ENCODE peak calls at places on chromosomes 6 and 20, in four cellular contexts. One of them, this sample, is unnamed.

GRCh38 chr20:31675828-31676533 is 38.3 kb downstream of the COX4I2 start:
- DNase-seq in GM12878: no peak
- DNase-seq in K562: peak
- DNase-seq in HepG2: no peak
- DNase-seq in this sample: peak

GRCh38 chr6:145428656-145429173 is 306.6 kb downstream of the EPM2A start:
- DNase-seq in GM12878: no peak
- DNase-seq in HepG2: no peak
- DNase-seq in K562: no peak
- DNase-seq in this sample: no peak

GRCh38 chr6:158517038-158517437 is 42.9 kb upstream of the TMEM181 start:
- DNase-seq in K562: no peak
- DNase-seq in GM12878: no peak
- DNase-seq in HepG2: no peak
- DNase-seq in this sample: no peak

GRCh38 chr6:33993091-33993490 is 152.8 kb downstream of the GRM4 start:
- DNase-seq in HepG2: no peak
- DNase-seq in K562: no peak
- DNase-seq in GM12878: no peak
- DNase-seq in this sample: no peak

GRCh38 chr20:51807864-51808263 is 5.5 kb upstream of the SALL4 start:
- DNase-seq in GM12878: no peak
- DNase-seq in HepG2: no peak
- DNase-seq in K562: no peak
- DNase-seq in this sample: no peak

GRCh38 chr6:12567682-12568081 is 148.9 kb upstream of the PHACTR1 start:
- DNase-seq in GM12878: no peak
- DNase-seq in K562: no peak
- DNase-seq in HepG2: no peak
- DNase-seq in this sample: peak

GRCh38 chr6:119612176-119612870 is 262.8 kb upstream of the MAN1A1 start:
- DNase-seq in K562: no peak
- DNase-seq in GM12878: no peak
- DNase-seq in HepG2: peak
- DNase-seq in this sample: no peak

GRCh38 chr6:80304014-80304413 is 197.5 kb downstream of the BCKDHB start:
- DNase-seq in HepG2: no peak
- DNase-seq in GM12878: no peak
- DNase-seq in K562: no peak
- DNase-seq in this sample: no peak

GRCh38 chr20:63554361-63555278 is 661 bp downstream of the FNDC11 start:
- DNase-seq in K562: no peak
- DNase-seq in GM12878: no peak
- DNase-seq in HepG2: no peak
- DNase-seq in this sample: no peak

GRCh38 chr6:13733178-13733851 is 21.7 kb upstream of the RANBP9 start:
- DNase-seq in HepG2: peak
- DNase-seq in K562: peak
- DNase-seq in GM12878: no peak
- DNase-seq in this sample: no peak

GRCh38 chr6:75167851-75168250 is 38.0 kb downstream of the COL12A1 start:
- DNase-seq in HepG2: no peak
- DNase-seq in GM12878: no peak
- DNase-seq in K562: no peak
- DNase-seq in this sample: no peak

GRCh38 chr6:41027799-41028617 is 11.0 kb downstream of the UNC5CL start:
- DNase-seq in HepG2: peak
- DNase-seq in GM12878: peak
- DNase-seq in K562: peak
- DNase-seq in this sample: peak

GRCh38 chr20:47502801-47503239 is 1.1 kb downstream of the NCOA3 start:
- DNase-seq in K562: peak
- DNase-seq in HepG2: peak
- DNase-seq in GM12878: no peak
- DNase-seq in this sample: peak

GRCh38 chr20:24360531-24360930 is 108.9 kb upstream of the SYNDIG1 start:
- DNase-seq in K562: no peak
- DNase-seq in GM12878: no peak
- DNase-seq in HepG2: no peak
- DNase-seq in this sample: no peak

GRCh38 chr20:49705358-49705757 is 8.3 kb downstream of the B4GALT5 start:
- DNase-seq in K562: no peak
- DNase-seq in GM12878: peak
- DNase-seq in HepG2: no peak
- DNase-seq in this sample: no peak

GRCh38 chr6:97282238-97282725 is 734 bp downstream of the MMS22L start:
- DNase-seq in GM12878: no peak
- DNase-seq in K562: peak
- DNase-seq in HepG2: peak
- DNase-seq in this sample: peak

GRCh38 chr20:1274485-1275313 is 8.6 kb downstream of the SNPH start:
- DNase-seq in HepG2: no peak
- DNase-seq in GM12878: no peak
- DNase-seq in K562: peak
- DNase-seq in this sample: no peak

GRCh38 chr6:159983641-159984080 is 14.8 kb downstream of the IGF2R start:
- DNase-seq in GM12878: no peak
- DNase-seq in HepG2: no peak
- DNase-seq in K562: no peak
- DNase-seq in this sample: no peak

GRCh38 chr6:6522709-6523108 is 65.8 kb upstream of the LY86 start:
- DNase-seq in K562: no peak
- DNase-seq in GM12878: no peak
- DNase-seq in HepG2: no peak
- DNase-seq in this sample: no peak

GRCh38 chr20:25304025-25304549 is 56.2 kb downstream of the PYGB start:
- DNase-seq in HepG2: no peak
- DNase-seq in K562: no peak
- DNase-seq in GM12878: no peak
- DNase-seq in this sample: no peak

GRCh38 chr20:63457737-63458136 is 14.7 kb downstream of the KCNQ2 start:
- DNase-seq in GM12878: no peak
- DNase-seq in K562: no peak
- DNase-seq in HepG2: no peak
- DNase-seq in this sample: no peak

GRCh38 chr6:43759157-43759925 is 10.7 kb upstream of the VEGFA start:
- DNase-seq in HepG2: no peak
- DNase-seq in K562: no peak
- DNase-seq in GM12878: no peak
- DNase-seq in this sample: no peak

GRCh38 chr6:186221-186965 is 105.9 kb upstream of the DUSP22 start:
- DNase-seq in K562: no peak
- DNase-seq in GM12878: no peak
- DNase-seq in HepG2: peak
- DNase-seq in this sample: no peak

GRCh38 chr6:40922281-40922680 is 116.7 kb downstream of the UNC5CL start:
- DNase-seq in GM12878: no peak
- DNase-seq in K562: no peak
- DNase-seq in HepG2: no peak
- DNase-seq in this sample: no peak

GRCh38 chr6:34795836-34796425 is 4.0 kb downstream of the BLTP3A start:
- DNase-seq in K562: no peak
- DNase-seq in GM12878: no peak
- DNase-seq in HepG2: peak
- DNase-seq in this sample: peak

GRCh38 chr6:16239090-16239797 is 857 bp downstream of the GMPR start:
- DNase-seq in HepG2: no peak
- DNase-seq in K562: peak
- DNase-seq in GM12878: no peak
- DNase-seq in this sample: peak

GRCh38 chr6:11094411-11094851 is 797 bp downstream of the SMIM13 start:
- DNase-seq in K562: peak
- DNase-seq in HepG2: peak
- DNase-seq in GM12878: no peak
- DNase-seq in this sample: peak

GRCh38 chr6:83884523-83884922 is 25.0 kb downstream of the CYB5R4 start:
- DNase-seq in HepG2: peak
- DNase-seq in GM12878: peak
- DNase-seq in K562: peak
- DNase-seq in this sample: peak

GRCh38 chr6:110446405-110446804 is 30.0 kb downstream of the SLC22A16 start:
- DNase-seq in K562: no peak
- DNase-seq in HepG2: no peak
- DNase-seq in GM12878: no peak
- DNase-seq in this sample: no peak

DNA sequence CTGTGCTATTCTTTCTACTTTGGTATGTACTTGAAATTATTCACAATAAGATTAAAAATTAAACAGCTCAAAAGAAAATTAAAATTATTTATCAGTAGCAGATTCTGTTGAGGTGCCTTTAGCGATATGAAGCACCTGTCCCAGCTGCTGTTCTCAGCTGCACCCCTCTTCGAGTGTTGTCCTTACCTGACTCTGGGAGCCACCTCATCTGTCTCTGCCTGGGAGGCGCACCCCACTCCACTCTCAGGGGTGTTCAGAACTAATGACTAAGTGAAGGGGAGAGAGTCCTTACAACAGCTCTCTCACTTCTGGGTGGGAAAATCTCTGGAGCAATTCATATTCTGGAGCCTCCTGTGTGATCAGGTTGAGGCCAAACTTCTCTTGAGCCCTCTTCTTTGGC is 745.7 kb downstream of the RFPL4B start:
- DNase-seq in GM12878: no peak
- DNase-seq in HepG2: no peak
- DNase-seq in K562: no peak
- DNase-seq in this sample: no peak
- TF ChIP-seq MYC in GM12878: no peak
- TF ChIP-seq MYC in HepG2: no peak
- TF ChIP-seq MYC in K562: no peak
- TF ChIP-seq MYC in this sample: no peak

GRCh38 chr6:44782198-44782597 is 394.7 kb downstream of the CDC5L start:
- DNase-seq in GM12878: no peak
- DNase-seq in K562: no peak
- DNase-seq in HepG2: no peak
- DNase-seq in this sample: no peak
- H2AFZ ChIP-seq in GM12878: no peak
- H2AFZ ChIP-seq in K562: no peak
- H2AFZ ChIP-seq in HepG2: no peak
- H2AFZ ChIP-seq in this sample: no peak

DNA sequence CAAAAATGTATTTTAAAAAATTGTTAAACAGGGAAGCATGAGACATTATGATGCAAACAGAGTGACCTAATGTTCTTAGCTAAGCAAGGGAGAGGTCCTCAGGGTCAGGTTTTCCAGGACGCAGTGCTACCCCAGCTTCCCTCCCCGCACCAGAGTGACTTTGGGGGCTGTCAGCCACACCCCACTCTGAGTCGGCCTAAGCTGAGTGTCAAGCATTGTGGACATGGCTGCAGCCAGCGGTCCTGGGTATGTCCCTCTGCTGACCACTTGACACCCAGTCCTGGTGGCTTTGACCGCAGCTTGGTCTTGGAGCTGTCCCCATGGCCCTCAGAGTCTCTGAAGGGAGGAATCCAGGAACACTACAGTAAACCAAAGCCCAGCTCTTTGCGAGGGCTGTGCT is 54.9 kb upstream of the CD93 start:
- DNase-seq in HepG2: no peak
- DNase-seq in K562: no peak
- DNase-seq in GM12878: no peak
- DNase-seq in this sample: no peak
- TF ChIP-seq MAX in HepG2: no peak
- TF ChIP-seq MAX in K562: no peak
- TF ChIP-seq MAX in GM12878: no peak
- TF ChIP-seq MAX in this sample: no peak

GRCh38 chr20:36527331-36528125 is 13.8 kb upstream of the MYL9 start:
- DNase-seq in K562: no peak
- DNase-seq in GM12878: no peak
- DNase-seq in HepG2: no peak
- DNase-seq in this sample: no peak
- TF ChIP-seq MYC in K562: no peak
- TF ChIP-seq MYC in GM12878: no peak
- TF ChIP-seq MYC in HepG2: no peak
- TF ChIP-seq MYC in this sample: no peak

GRCh38 chr6:66687611-66688140 is 980.6 kb upstream of the EYS start:
- DNase-seq in K562: no peak
- DNase-seq in GM12878: no peak
- DNase-seq in HepG2: no peak
- DNase-seq in this sample: no peak
- H2AFZ ChIP-seq in K562: no peak
- H2AFZ ChIP-seq in GM12878: no peak
- H2AFZ ChIP-seq in HepG2: no peak
- H2AFZ ChIP-seq in this sample: no peak

DNA sequence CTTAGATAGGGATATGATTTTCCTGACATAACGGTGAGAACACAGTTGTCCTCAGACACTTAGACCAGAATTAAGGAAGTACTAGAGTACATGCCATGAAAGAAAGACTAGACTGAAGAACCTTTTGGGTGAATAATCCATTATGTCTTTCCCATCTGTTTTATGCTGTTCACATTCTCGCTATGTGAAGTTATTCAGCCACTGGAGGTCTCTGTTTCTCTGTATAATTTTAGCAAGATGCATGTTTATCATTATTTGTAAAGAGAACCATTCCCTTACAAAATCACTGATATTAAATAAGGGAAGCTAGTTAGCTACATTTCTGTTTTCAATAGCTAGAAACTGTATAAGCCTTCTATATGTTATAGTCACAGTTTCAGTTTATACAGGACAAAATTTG is 391.9 kb downstream of the CD109 start:
- DNase-seq in K562: no peak
- DNase-seq in HepG2: no peak
- DNase-seq in GM12878: no peak
- DNase-seq in this sample: peak
- TF ChIP-seq MAX in K562: no peak
- TF ChIP-seq MAX in HepG2: no peak
- TF ChIP-seq MAX in GM12878: no peak
- TF ChIP-seq MAX in this sample: no peak